ENCODE peak calls at places on chromosomes 13 and 19, in six cellular contexts. O, N, Y, Q, Z and E are unnamed samples.

GRCh38 chr13:113739527-113740285 is 19.3 kb upstream of the TMEM255B start:
- DNase-seq in O (no peak), N (no peak), Y (no peak), Q (no peak), Z (no peak), E (no peak)

GRCh38 chr13:113329656-113330312 is 32.7 kb downstream of the LAMP1 start:
- DNase-seq in O (no peak), N (no peak), Y (no peak), Q (no peak), Z (no peak), E (no peak)

GRCh38 chr19:44685877-44686276 is 13.1 kb upstream of the CEACAM16 start:
- DNase-seq in O (no peak), N (no peak), Y (peak; percentile 54), Q (peak; percentile 43), Z (no peak), E (peak; percentile 64)

GRCh38 chr13:85632526-85633215 is 166.5 kb downstream of the SLITRK6 start:
- DNase-seq in O (no peak), N (no peak), Y (no peak), Q (no peak), Z (no peak), E (no peak)

GRCh38 chr13:107322228-107322627 is 754.3 kb upstream of the ARGLU1 start:
- DNase-seq in O (no peak), N (no peak), Y (no peak), Q (no peak), Z (no peak), E (no peak)

GRCh38 chr13:112714772-112715569 is 25.1 kb downstream of the ATP11A start:
- DNase-seq in O (no peak), N (peak; percentile 54), Y (no peak), Q (no peak), Z (no peak), E (peak; percentile 25)

GRCh38 chr19:2288743-2289713 is 7.1 kb upstream of the PEAK3 start:
- DNase-seq in O (no peak), N (no peak), Y (no peak), Q (no peak), Z (no peak), E (no peak)

GRCh38 chr19:13026478-13026999 is 31.3 kb downstream of the NFIX start:
- DNase-seq in O (peak; percentile 75), N (no peak), Y (peak; percentile 57), Q (peak; percentile 63), Z (no peak), E (peak; percentile 40)

GRCh38 chr13:49218493-49219051 is 1.6 kb upstream of the MLNR start:
- DNase-seq in O (no peak), N (no peak), Y (no peak), Q (no peak), Z (no peak), E (no peak)

GRCh38 chr19:50785329-50785922 is 4.8 kb upstream of the ACP4 start:
- DNase-seq in O (no peak), N (no peak), Y (no peak), Q (no peak), Z (no peak), E (no peak)

GRCh38 chr19:14494910-14495677 is 833 bp downstream of the GIPC1 start:
- DNase-seq in O (no peak), N (no peak), Y (no peak), Q (no peak), Z (no peak), E (no peak)

GRCh38 chr19:32058131-32058530 is 287.3 kb upstream of the ZNF507 start:
- DNase-seq in O (no peak), N (no peak), Y (no peak), Q (no peak), Z (no peak), E (no peak)

GRCh38 chr13:113732961-113733950 is 25.8 kb upstream of the TMEM255B start:
- DNase-seq in O (no peak), N (no peak), Y (no peak), Q (no peak), Z (no peak), E (no peak)

GRCh38 chr13:97945342-97945741 is 8.1 kb upstream of the IPO5 start:
- DNase-seq in O (no peak), N (no peak), Y (peak; percentile 53), Q (no peak), Z (no peak), E (no peak)

GRCh38 chr19:34459614-34460013 is 21.9 kb upstream of the WTIP start:
- DNase-seq in O (peak; percentile 19), N (no peak), Y (no peak), Q (no peak), Z (no peak), E (no peak)

GRCh38 chr13:28575200-28575599 is 80.3 kb upstream of the FLT1 start:
- DNase-seq in O (peak; percentile 31), N (no peak), Y (no peak), Q (no peak), Z (no peak), E (no peak)

GRCh38 chr13:45473627-45474026 is 8.9 kb downstream of the COG3 start:
- DNase-seq in O (no peak), N (no peak), Y (no peak), Q (no peak), Z (no peak), E (no peak)

GRCh38 chr19:1826557-1827521 is 14.8 kb upstream of the ATP8B3 start:
- DNase-seq in O (no peak), N (no peak), Y (no peak), Q (no peak), Z (no peak), E (peak; percentile 13)

GRCh38 chr13:44971656-44972595 is 17.3 kb downstream of the NUFIP1 start:
- DNase-seq in O (no peak), N (no peak), Y (peak; percentile 53), Q (no peak), Z (no peak), E (peak; percentile 10)

GRCh38 chr19:11202488-11203193 is 5.3 kb upstream of the KANK2 start:
- DNase-seq in O (no peak), N (no peak), Y (no peak), Q (no peak), Z (no peak), E (no peak)

GRCh38 chr13:20561731-20562130 is 5.2 kb upstream of the IFT88 start:
- DNase-seq in O (no peak), N (no peak), Y (no peak), Q (no peak), Z (no peak), E (no peak)

GRCh38 chr19:40596608-40597328 is 4.4 kb upstream of the LTBP4 start:
- DNase-seq in O (peak; percentile 29), N (peak; percentile 86), Y (peak; percentile 49), Q (peak; percentile 53), Z (no peak), E (peak; percentile 59)

GRCh38 chr19:32273483-32273882 is 71.9 kb upstream of the ZNF507 start:
- DNase-seq in O (no peak), N (no peak), Y (no peak), Q (no peak), Z (no peak), E (no peak)

GRCh38 chr19:38175422-38175821 is 48.6 kb downstream of the DPF1 start:
- DNase-seq in O (no peak), N (no peak), Y (no peak), Q (no peak), Z (no peak), E (no peak)

GRCh38 chr19:16285769-16286564 is 38.7 kb upstream of the KLF2 start:
- DNase-seq in O (no peak), N (no peak), Y (no peak), Q (no peak), Z (no peak), E (no peak)

GRCh38 chr13:21181671-21182070 is 5.2 kb downstream of the MRPL57 start:
- DNase-seq in O (no peak), N (no peak), Y (no peak), Q (no peak), Z (no peak), E (no peak)

GRCh38 chr19:50808856-50809255 is 14.7 kb downstream of the KLK1 start:
- DNase-seq in O (no peak), N (no peak), Y (no peak), Q (no peak), Z (no peak), E (no peak)

GRCh38 chr19:45508931-45509691 is 1.8 kb downstream of the VASP start:
- DNase-seq in O (peak; percentile 79), N (peak; percentile 84), Y (peak; percentile 37), Q (peak; percentile 48), Z (peak; percentile 60), E (peak; percentile 81)

GRCh38 chr13:37706041-37706440 is 107.5 kb upstream of the POSTN start:
- DNase-seq in O (no peak), N (no peak), Y (no peak), Q (no peak), Z (no peak), E (no peak)

GRCh38 chr13:37709318-37709717 is 110.8 kb upstream of the POSTN start:
- DNase-seq in O (no peak), N (no peak), Y (no peak), Q (no peak), Z (no peak), E (no peak)

DNA sequence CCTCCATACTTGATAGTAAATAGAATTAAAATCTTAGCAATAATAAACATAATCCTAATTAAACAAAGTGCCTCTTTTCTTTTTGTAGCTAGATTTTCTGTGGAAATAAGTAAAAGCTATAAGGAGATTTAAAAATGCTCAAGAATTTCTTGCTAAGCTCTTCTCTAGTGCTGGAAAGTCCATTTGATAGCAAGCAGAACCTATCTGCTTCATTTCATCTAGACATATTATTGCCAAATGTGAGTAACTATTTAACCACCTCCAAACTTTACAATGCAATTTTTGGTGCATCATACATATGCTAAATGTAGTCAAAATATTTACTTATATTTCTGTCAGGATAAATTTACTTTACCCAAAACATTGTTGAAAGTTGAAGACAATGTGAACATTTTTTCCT is 109.5 kb upstream of the POSTN start:
- DNase-seq in O (no peak), N (no peak), Y (no peak), Q (no peak), Z (no peak), E (no peak)
- H3K4me3 ChIP-seq in O (no peak overlapping the region), N (no peak overlapping the region), Y (no peak overlapping the region), Q (no peak overlapping the region), Z (no peak overlapping the region), E (no peak overlapping the region)

DNA sequence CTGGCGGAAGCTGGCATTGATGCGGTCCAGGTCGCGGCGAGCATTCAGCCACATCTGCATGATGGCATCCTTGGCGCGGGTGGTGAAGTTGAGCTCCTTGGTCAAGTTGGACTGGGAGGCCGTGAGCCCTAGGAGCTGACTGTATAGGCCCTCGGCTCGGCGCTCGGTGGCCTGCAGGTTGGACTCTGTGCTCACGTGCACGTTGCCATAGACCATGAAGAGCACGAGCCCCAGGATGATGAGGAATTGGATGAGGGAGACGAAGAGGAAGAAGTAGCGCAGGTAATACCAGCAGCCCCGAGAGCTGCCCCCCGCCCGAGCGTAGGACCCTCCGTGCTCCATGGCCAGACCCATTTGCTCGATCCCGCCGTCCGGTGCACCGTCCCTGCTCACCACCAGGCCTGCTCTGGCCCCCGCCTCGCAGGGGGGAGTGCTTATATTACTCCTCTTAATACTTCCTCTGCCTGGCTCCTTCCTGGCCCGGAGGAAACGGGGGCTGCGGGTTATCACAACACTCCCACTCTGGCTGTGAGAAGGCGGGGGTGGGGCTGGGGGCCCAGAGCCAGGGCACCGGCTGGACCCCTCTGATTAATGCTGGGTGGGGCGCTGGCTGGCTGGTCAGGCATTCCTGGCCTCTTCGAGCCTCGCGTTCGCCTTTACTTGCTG is at the start of gene PLVAP:
- DNase-seq in O (no peak), N (no peak), Y (no peak), Q (no peak), Z (no peak), E (no peak)
- TF ChIP-seq CTCF in O (no peak), N (no peak), Y (peak; percentile 7), Q (no peak), Z (no peak), E (no peak)

GRCh38 chr13:80509264-80509663 is 168.3 kb upstream of the SPRY2 start:
- DNase-seq in O (no peak), N (no peak), Y (no peak), Q (no peak), Z (no peak), E (no peak)
- H3K4me3 ChIP-seq in O (no peak overlapping the region), N (no peak overlapping the region), Y (no peak overlapping the region), Q (no peak overlapping the region), Z (no peak overlapping the region), E (no peak overlapping the region)

GRCh38 chr19:23686622-23687423 is at the start of gene ZNF675:
- DNase-seq in O (peak; percentile 94), N (peak; percentile 96), Y (peak; percentile 88), Q (peak; percentile 91), Z (peak; percentile 94), E (peak; percentile 92)
- TF ChIP-seq CTCF in O (no peak), N (no peak), Y (no peak), Q (no peak), Z (no peak), E (no peak)